ENCODE peak calls at places on chromosomes 2 and 18, in six cellular contexts. One of them, this sample, is unnamed.

GRCh38 chr2:230234845-230235244 is 9.3 kb downstream of the SP140 start:
- DNase-seq in H1: no peak
- DNase-seq in mesenchymal stem cell: no peak
- DNase-seq in IMR-90: peak
- DNase-seq in mesendoderm: no peak
- DNase-seq in H9: no peak
- DNase-seq in this sample: no peak

GRCh38 chr2:60227014-60227413 is 326.4 kb downstream of the BCL11A start:
- DNase-seq in H1: no peak
- DNase-seq in IMR-90: no peak
- DNase-seq in mesendoderm: no peak
- DNase-seq in mesenchymal stem cell: no peak
- DNase-seq in H9: no peak
- DNase-seq in this sample: no peak

GRCh38 chr2:107569496-107569895 is 257.2 kb upstream of the RGPD4 start:
- DNase-seq in H1: no peak
- DNase-seq in mesenchymal stem cell: peak
- DNase-seq in IMR-90: no peak
- DNase-seq in mesendoderm: peak
- DNase-seq in H9: no peak
- DNase-seq in this sample: no peak

GRCh38 chr2:119449526-119449925 is 17.9 kb downstream of the TMEM37 start:
- DNase-seq in mesendoderm: no peak
- DNase-seq in IMR-90: no peak
- DNase-seq in H9: no peak
- DNase-seq in mesenchymal stem cell: no peak
- DNase-seq in H1: no peak
- DNase-seq in this sample: no peak

GRCh38 chr2:119429225-119430000 is 2.2 kb upstream of the TMEM37 start:
- DNase-seq in mesendoderm: no peak
- DNase-seq in mesenchymal stem cell: no peak
- DNase-seq in IMR-90: no peak
- DNase-seq in H1: no peak
- DNase-seq in H9: peak
- DNase-seq in this sample: no peak

GRCh38 chr18:26960901-26961300 is 95.4 kb upstream of the AQP4 start:
- DNase-seq in IMR-90: no peak
- DNase-seq in mesenchymal stem cell: peak
- DNase-seq in mesendoderm: no peak
- DNase-seq in H9: no peak
- DNase-seq in H1: no peak
- DNase-seq in this sample: no peak

GRCh38 chr2:197163755-197164753 is 146.5 kb downstream of the ANKRD44 start:
- DNase-seq in IMR-90: no peak
- DNase-seq in H9: peak
- DNase-seq in mesendoderm: peak
- DNase-seq in H1: peak
- DNase-seq in mesenchymal stem cell: no peak
- DNase-seq in this sample: peak

GRCh38 chr18:43398601-43399000 is 121.3 kb upstream of the SYT4 start:
- DNase-seq in H1: no peak
- DNase-seq in IMR-90: no peak
- DNase-seq in mesendoderm: no peak
- DNase-seq in mesenchymal stem cell: no peak
- DNase-seq in H9: no peak
- DNase-seq in this sample: no peak

GRCh38 chr2:110788936-110789335 is 56.6 kb downstream of the ACOXL start:
- DNase-seq in H1: no peak
- DNase-seq in IMR-90: no peak
- DNase-seq in H9: no peak
- DNase-seq in mesenchymal stem cell: no peak
- DNase-seq in mesendoderm: no peak
- DNase-seq in this sample: no peak

GRCh38 chr2:17416891-17417391 is 101.3 kb downstream of the RAD51AP2 start:
- DNase-seq in mesendoderm: no peak
- DNase-seq in mesenchymal stem cell: peak
- DNase-seq in H9: no peak
- DNase-seq in H1: no peak
- DNase-seq in IMR-90: peak
- DNase-seq in this sample: no peak

GRCh38 chr2:54559593-54560145 is 103.5 kb downstream of the SPTBN1 start:
- DNase-seq in IMR-90: peak
- DNase-seq in H1: no peak
- DNase-seq in mesendoderm: peak
- DNase-seq in H9: no peak
- DNase-seq in mesenchymal stem cell: peak
- DNase-seq in this sample: no peak

GRCh38 chr2:127106998-127107621 is at the start of gene BIN1:
- DNase-seq in H9: peak
- DNase-seq in IMR-90: peak
- DNase-seq in H1: peak
- DNase-seq in mesenchymal stem cell: peak
- DNase-seq in mesendoderm: peak
- DNase-seq in this sample: peak

GRCh38 chr2:219325136-219325535 is 7.4 kb downstream of the RESP18 start:
- DNase-seq in IMR-90: no peak
- DNase-seq in H9: no peak
- DNase-seq in mesendoderm: no peak
- DNase-seq in H1: no peak
- DNase-seq in mesenchymal stem cell: no peak
- DNase-seq in this sample: no peak

GRCh38 chr2:127674241-127675209 is 805 bp downstream of the LIMS2 start:
- DNase-seq in IMR-90: no peak
- DNase-seq in H9: peak
- DNase-seq in mesenchymal stem cell: peak
- DNase-seq in H1: no peak
- DNase-seq in mesendoderm: no peak
- DNase-seq in this sample: no peak

GRCh38 chr18:55375930-55376329 is 212.1 kb downstream of the TCF4 start:
- DNase-seq in H9: no peak
- DNase-seq in mesenchymal stem cell: no peak
- DNase-seq in mesendoderm: no peak
- DNase-seq in H1: no peak
- DNase-seq in IMR-90: no peak
- DNase-seq in this sample: no peak

GRCh38 chr18:22086973-22087372 is 82.4 kb upstream of the GATA6 start:
- DNase-seq in mesendoderm: no peak
- DNase-seq in mesenchymal stem cell: no peak
- DNase-seq in IMR-90: no peak
- DNase-seq in H1: no peak
- DNase-seq in H9: no peak
- DNase-seq in this sample: no peak

GRCh38 chr2:134912406-134912805 is 6.2 kb upstream of the CCNT2 start:
- DNase-seq in H1: no peak
- DNase-seq in mesendoderm: no peak
- DNase-seq in IMR-90: peak
- DNase-seq in mesenchymal stem cell: peak
- DNase-seq in H9: no peak
- DNase-seq in this sample: no peak

GRCh38 chr2:172408143-172408766 is 19.1 kb upstream of the ITGA6 start:
- DNase-seq in H9: no peak
- DNase-seq in mesendoderm: no peak
- DNase-seq in mesenchymal stem cell: no peak
- DNase-seq in IMR-90: no peak
- DNase-seq in H1: no peak
- DNase-seq in this sample: no peak

GRCh38 chr18:76988015-76988826 is 144.4 kb downstream of the MBP start:
- DNase-seq in mesenchymal stem cell: no peak
- DNase-seq in mesendoderm: no peak
- DNase-seq in IMR-90: no peak
- DNase-seq in H9: no peak
- DNase-seq in H1: no peak
- DNase-seq in this sample: no peak

GRCh38 chr2:174577967-174578589 is 19.5 kb downstream of the WIPF1 start:
- DNase-seq in mesendoderm: peak
- DNase-seq in H9: no peak
- DNase-seq in mesenchymal stem cell: peak
- DNase-seq in H1: no peak
- DNase-seq in IMR-90: peak
- DNase-seq in this sample: no peak

GRCh38 chr2:234835738-234836137 is 116.1 kb upstream of the SH3BP4 start:
- DNase-seq in H9: no peak
- DNase-seq in mesenchymal stem cell: no peak
- DNase-seq in mesendoderm: no peak
- DNase-seq in H1: no peak
- DNase-seq in IMR-90: no peak
- DNase-seq in this sample: no peak

GRCh38 chr2:1472350-1472749 is 59.1 kb downstream of the TPO start:
- DNase-seq in IMR-90: no peak
- DNase-seq in H9: no peak
- DNase-seq in H1: no peak
- DNase-seq in mesenchymal stem cell: no peak
- DNase-seq in mesendoderm: no peak
- DNase-seq in this sample: no peak

GRCh38 chr18:6876646-6877045 is 147.1 kb downstream of the ARHGAP28 start:
- DNase-seq in H9: no peak
- DNase-seq in mesendoderm: no peak
- DNase-seq in mesenchymal stem cell: peak
- DNase-seq in H1: no peak
- DNase-seq in IMR-90: peak
- DNase-seq in this sample: no peak

GRCh38 chr2:176755537-176756135 is 457.0 kb upstream of the HNRNPA3 start:
- DNase-seq in mesendoderm: no peak
- DNase-seq in H1: no peak
- DNase-seq in H9: no peak
- DNase-seq in IMR-90: no peak
- DNase-seq in mesenchymal stem cell: no peak
- DNase-seq in this sample: no peak

GRCh38 chr18:80171190-80171872 is 62.3 kb downstream of the ADNP2 start:
- DNase-seq in H9: peak
- DNase-seq in mesendoderm: peak
- DNase-seq in H1: no peak
- DNase-seq in mesenchymal stem cell: peak
- DNase-seq in IMR-90: peak
- DNase-seq in this sample: no peak

GRCh38 chr18:79942786-79943607 is 8.5 kb downstream of the SLC66A2 start:
- DNase-seq in mesenchymal stem cell: no peak
- DNase-seq in H1: no peak
- DNase-seq in H9: peak
- DNase-seq in mesendoderm: peak
- DNase-seq in IMR-90: no peak
- DNase-seq in this sample: no peak

GRCh38 chr2:203802277-203803045 is 65.1 kb upstream of the CTLA4 start:
- DNase-seq in H1: no peak
- DNase-seq in mesenchymal stem cell: peak
- DNase-seq in H9: no peak
- DNase-seq in IMR-90: peak
- DNase-seq in mesendoderm: no peak
- DNase-seq in this sample: no peak

GRCh38 chr2:203800783-203801182 is 66.8 kb upstream of the CTLA4 start:
- DNase-seq in mesenchymal stem cell: no peak
- DNase-seq in IMR-90: no peak
- DNase-seq in H9: no peak
- DNase-seq in H1: no peak
- DNase-seq in mesendoderm: no peak
- DNase-seq in this sample: no peak

GRCh38 chr2:203797363-203798111 is 70.0 kb upstream of the CTLA4 start:
- DNase-seq in IMR-90: peak
- DNase-seq in H9: no peak
- DNase-seq in H1: no peak
- DNase-seq in mesendoderm: no peak
- DNase-seq in mesenchymal stem cell: no peak
- DNase-seq in this sample: no peak

GRCh38 chr2:203798296-203799157 is 69.0 kb upstream of the CTLA4 start:
- DNase-seq in IMR-90: no peak
- DNase-seq in mesendoderm: peak
- DNase-seq in H9: no peak
- DNase-seq in H1: no peak
- DNase-seq in mesenchymal stem cell: no peak
- DNase-seq in this sample: no peak

DNA sequence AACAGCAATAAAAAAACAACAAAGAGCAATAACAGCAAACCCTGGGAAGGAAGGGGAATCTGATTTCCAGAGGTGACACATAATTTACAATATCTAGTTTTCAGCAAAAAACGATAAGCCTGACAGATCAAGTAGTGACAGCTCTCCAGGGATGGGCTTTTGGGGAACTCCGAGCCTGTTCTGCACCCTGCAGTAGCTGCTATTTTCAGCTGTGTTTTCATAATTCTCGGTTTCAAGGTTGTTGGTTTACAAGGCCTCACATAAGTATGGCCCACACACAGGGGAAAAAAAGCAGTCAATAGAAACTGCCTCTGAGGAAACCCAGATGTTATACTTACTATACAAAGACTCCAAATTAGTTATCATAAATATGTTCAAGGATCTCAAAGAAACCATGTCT is 67.7 kb upstream of the CTLA4 start:
- DNase-seq in mesenchymal stem cell: no peak
- DNase-seq in H9: no peak
- DNase-seq in IMR-90: no peak
- DNase-seq in H1: no peak
- DNase-seq in mesendoderm: no peak
- DNase-seq in this sample: no peak
- H3K9ac ChIP-seq in mesenchymal stem cell: no peak
- H3K9ac ChIP-seq in H9: no peak
- H3K9ac ChIP-seq in IMR-90: no peak
- H3K9ac ChIP-seq in H1: no peak
- H3K9ac ChIP-seq in mesendoderm: no peak
- H3K9ac ChIP-seq in this sample: no peak

GRCh38 chr2:3657881-3658280 is at the start of gene ALLC:
- DNase-seq in mesenchymal stem cell: no peak
- DNase-seq in H9: peak
- DNase-seq in IMR-90: no peak
- DNase-seq in mesendoderm: no peak
- DNase-seq in H1: no peak
- DNase-seq in this sample: no peak
- H3K4me2 ChIP-seq in mesenchymal stem cell: no peak
- H3K4me2 ChIP-seq in H9: no peak
- H3K4me2 ChIP-seq in IMR-90: no peak
- H3K4me2 ChIP-seq in mesendoderm: no peak
- H3K4me2 ChIP-seq in H1: peak
- H3K4me2 ChIP-seq in this sample: no peak

GRCh38 chr2:88117976-88118375 is 9.9 kb downstream of the FABP1 start:
- DNase-seq in mesendoderm: no peak
- DNase-seq in H9: no peak
- DNase-seq in mesenchymal stem cell: no peak
- DNase-seq in IMR-90: no peak
- DNase-seq in H1: no peak
- DNase-seq in this sample: no peak
- H2BK15ac ChIP-seq in mesendoderm: no peak
- H2BK15ac ChIP-seq in H9: no peak
- H2BK15ac ChIP-seq in mesenchymal stem cell: no peak
- H2BK15ac ChIP-seq in IMR-90: no peak
- H2BK15ac ChIP-seq in H1: no peak
- H2BK15ac ChIP-seq in this sample: no peak

DNA sequence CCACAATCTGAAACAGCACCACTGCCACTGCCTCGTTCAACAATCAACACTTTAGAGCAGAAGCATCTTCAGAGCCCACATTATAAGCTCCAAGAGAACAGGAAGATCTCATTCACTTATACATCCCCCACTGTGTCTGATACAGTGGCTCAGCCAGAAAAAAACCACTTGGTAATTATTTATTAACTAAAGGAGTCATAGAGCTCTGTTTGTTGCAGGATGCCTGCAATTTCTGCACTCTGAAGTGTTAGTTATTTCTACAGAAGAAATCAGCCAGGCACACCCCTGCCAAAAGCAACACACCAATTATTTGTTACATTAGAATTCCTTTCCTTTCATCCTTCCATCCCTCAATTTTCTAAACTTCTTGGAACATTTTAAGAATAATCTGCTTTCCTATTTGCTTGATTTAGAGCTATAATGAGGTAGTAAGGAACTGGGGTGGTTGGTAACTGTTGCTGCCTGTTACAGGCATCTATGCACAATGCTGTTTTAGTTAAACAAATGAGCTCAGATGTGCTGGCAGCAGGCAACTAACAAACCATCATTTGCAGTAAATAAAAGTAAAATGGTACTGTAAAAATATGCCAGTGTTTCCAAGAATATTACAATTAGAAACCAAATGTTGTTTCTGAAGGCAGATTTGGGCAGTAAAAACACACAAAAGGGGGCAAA is 59.9 kb downstream of the DYM start:
- DNase-seq in mesenchymal stem cell: peak
- DNase-seq in H1: no peak
- DNase-seq in H9: no peak
- DNase-seq in IMR-90: peak
- DNase-seq in mesendoderm: no peak
- DNase-seq in this sample: no peak
- H3K9ac ChIP-seq in mesenchymal stem cell: no peak
- H3K9ac ChIP-seq in H1: no peak
- H3K9ac ChIP-seq in H9: no peak
- H3K9ac ChIP-seq in IMR-90: no peak
- H3K9ac ChIP-seq in mesendoderm: no peak
- H3K9ac ChIP-seq in this sample: no peak

This sample was measured in neuronal stem cell.